ENCODE peak calls at places on chromosomes 11 and 22, in six cellular contexts. K is H9, C is cardiac muscle cell, L is PC-3, Q is testis, F is AG04450. Z is an unnamed sample.
A peak's percentile ranks its signal among the peaks of the same experiment; 100 is the strongest.

GRCh38 chr11:70755410-70756158 is 357.3 kb downstream of the CTTN start:
- DNase-seq in L (peak; percentile 85), C (peak; percentile 78), K (peak; percentile 91), Q (peak; percentile 83), F (peak; percentile 4), Z (peak; percentile 42)

GRCh38 chr11:27468209-27468608 is 4.4 kb downstream of the LGR4 start:
- DNase-seq in K (no peak), L (peak; percentile 80), C (peak; percentile 94), Q (no peak), F (no peak), Z (no peak)

GRCh38 chr11:25211635-25212251 is 714.9 kb downstream of the LUZP2 start:
- DNase-seq in C (no peak), K (no peak), L (peak; percentile 83), Q (no peak), F (no peak), Z (no peak)

GRCh38 chr22:26589367-26589844 is 526 bp downstream of the TPST2 start:
- DNase-seq in Q (peak; percentile 38), F (no peak), C (peak; percentile 24), K (no peak), L (peak; percentile 4), Z (no peak)

GRCh38 chr11:5367461-5368074 is 16.0 kb upstream of the OR51M1 start:
- DNase-seq in Q (no peak), L (no peak), F (peak; percentile 65), C (peak; percentile 64), K (no peak), Z (no peak)

GRCh38 chr11:1241706-1242105 is 18.8 kb downstream of the MUC5B start:
- DNase-seq in C (no peak), F (no peak), Q (no peak), K (no peak), L (no peak), Z (no peak)

GRCh38 chr11:117972589-117973445 is 13.4 kb upstream of the IL10RA start:
- DNase-seq in C (peak; percentile 10), Q (no peak), L (peak; percentile 37), F (no peak), K (no peak), Z (no peak)

GRCh38 chr11:12157241-12157661 is 46.9 kb downstream of the MICAL2 start:
- DNase-seq in F (no peak), Q (peak; percentile 14), L (peak; percentile 11), K (no peak), C (peak; percentile 78), Z (no peak)

GRCh38 chr22:37999640-38000272 is 15.4 kb upstream of the SOX10 start:
- DNase-seq in K (no peak), L (peak; percentile 83), Q (no peak), C (peak; percentile 69), F (no peak), Z (no peak)

GRCh38 chr11:100632970-100633452 is 54.1 kb upstream of the ARHGAP42 start:
- DNase-seq in F (no peak), K (no peak), C (peak; percentile 71), Q (peak; percentile 83), L (peak; percentile 10), Z (peak; percentile 23)

GRCh38 chr11:33970984-33971466 is 79.1 kb upstream of the LMO2 start:
- DNase-seq in F (peak; percentile 4), L (peak; percentile 69), Q (peak; percentile 75), C (peak; percentile 77), K (peak; percentile 51), Z (peak; percentile 34)

GRCh38 chr11:62461740-62462522 is 43.1 kb downstream of the SCGB1A1 start:
- DNase-seq in F (no peak), L (peak; percentile 88), Q (peak; percentile 31), C (peak; percentile 69), K (no peak), Z (no peak)

GRCh38 chr22:50244420-50245213 is at the start of gene TUBGCP6:
- DNase-seq in C (peak; percentile 95), K (peak; percentile 92), F (peak; percentile 59), Q (peak; percentile 98), L (peak; percentile 87), Z (peak; percentile 75)

GRCh38 chr11:8071616-8072581 is 9.1 kb upstream of the TUB start:
- DNase-seq in F (no peak), K (peak; percentile 38), C (no peak), L (no peak), Q (no peak), Z (no peak)

GRCh38 chr11:102115557-102115956 is 5.3 kb downstream of the YAP1 start:
- DNase-seq in L (peak; percentile 81), C (peak; percentile 53), K (no peak), Q (no peak), F (no peak), Z (no peak)

GRCh38 chr11:57274904-57275498 is 38.0 kb upstream of the APLNR start:
- DNase-seq in Q (no peak), K (no peak), C (no peak), F (no peak), L (no peak), Z (no peak)

GRCh38 chr11:24837112-24837511 is 340.3 kb downstream of the LUZP2 start:
- DNase-seq in L (peak; percentile 53), K (no peak), F (no peak), Q (no peak), C (no peak), Z (no peak)

GRCh38 chr11:122954455-122954854 is 27.2 kb downstream of the BSX start:
- DNase-seq in L (no peak), K (no peak), C (no peak), F (no peak), Q (no peak), Z (no peak)

GRCh38 chr22:23700706-23701105 is 9.9 kb downstream of the RGL4 start:
- DNase-seq in L (no peak), Q (peak; percentile 86), K (no peak), C (peak; percentile 17), F (no peak), Z (no peak)

GRCh38 chr11:131888230-131888826 is 517.9 kb downstream of the NTM start:
- DNase-seq in Q (no peak), F (peak; percentile 73), K (no peak), L (peak; percentile 90), C (peak; percentile 95), Z (no peak)

GRCh38 chr22:50672471-50673230 is at the start of gene SHANK3:
- DNase-seq in C (peak; percentile 21), L (no peak), K (no peak), F (no peak), Q (no peak), Z (no peak)

GRCh38 chr11:2093575-2094353 is 45.4 kb downstream of the IGF2 start:
- DNase-seq in C (peak; percentile 39), Q (peak; percentile 31), K (no peak), F (no peak), L (no peak), Z (no peak)

GRCh38 chr22:21450858-21451331 is 16.3 kb upstream of the TMEM191C start:
- DNase-seq in C (no peak), Q (peak; percentile 7), L (no peak), F (no peak), K (peak; percentile 3), Z (no peak)

GRCh38 chr22:48824673-48825651 is 1002.7 kb downstream of the BRD1 start:
- DNase-seq in F (no peak), L (no peak), C (no peak), K (no peak), Q (no peak), Z (no peak)

GRCh38 chr11:2164081-2164480 is 3.1 kb upstream of the INS start:
- DNase-seq in L (no peak), F (no peak), C (no peak), Q (no peak), K (no peak), Z (no peak)

GRCh38 chr11:18617688-18618340 is 16.3 kb downstream of the SPTY2D1 start:
- DNase-seq in Q (no peak), F (no peak), K (no peak), L (no peak), C (peak; percentile 61), Z (no peak)

GRCh38 chr22:49702068-49702397 is 125.6 kb downstream of the BRD1 start:
- DNase-seq in C (no peak), F (no peak), K (no peak), L (no peak), Q (no peak), Z (no peak)

GRCh38 chr11:119336744-119337469 is 2.6 kb downstream of the RNF26 start:
- DNase-seq in Q (no peak), F (no peak), K (no peak), C (no peak), L (no peak), Z (no peak)

GRCh38 chr11:23123766-23124165 is 263.5 kb upstream of the CCDC179 start:
- DNase-seq in C (peak; percentile 27), L (peak; percentile 56), K (no peak), Q (no peak), F (no peak), Z (no peak)

GRCh38 chr11:128717581-128717980 is 23.7 kb downstream of the FLI1 start:
- DNase-seq in K (no peak), C (no peak), L (no peak), Q (no peak), F (no peak), Z (no peak)
- H3K27ac ChIP-seq in K (no peak overlapping the region), C (no peak overlapping the region), L (no peak overlapping the region), Q (peak overlapping the region; percentile 69), F (no peak overlapping the region), Z (no peak overlapping the region)

GRCh38 chr22:19723165-19723989 is at the start of gene GP1BB:
- DNase-seq in K (peak; percentile 62), C (peak; percentile 32), L (peak; percentile 34), Q (no peak), F (no peak), Z (no peak)

GRCh38 chr22:19722915-19723164 is 499 bp upstream of the GP1BB start:
- DNase-seq in Q (no peak), L (no peak), F (no peak), K (no peak), C (no peak), Z (no peak)

GRCh38 chr22:19724927-19725661 is 1.8 kb downstream of the GP1BB start:
- DNase-seq in L (no peak), F (no peak), K (no peak), Q (no peak), C (no peak), Z (no peak)

GRCh38 chr22:19722175-19722914 is 994 bp upstream of the GP1BB start:
- DNase-seq in Q (no peak), L (no peak), C (no peak), F (no peak), K (peak; percentile 69), Z (no peak)

GRCh38 chr22:19723990-19724827 is 870 bp downstream of the GP1BB start:
- DNase-seq in Q (no peak), L (peak; percentile 61), C (peak; percentile 22), K (peak; percentile 79), F (no peak), Z (no peak)
- H3K27ac ChIP-seq in Q (no peak overlapping the region), L (no peak overlapping the region), C (peak overlapping the region; percentile 73), K (no peak overlapping the region), F (no peak overlapping the region), Z (no peak overlapping the region)

DNA sequence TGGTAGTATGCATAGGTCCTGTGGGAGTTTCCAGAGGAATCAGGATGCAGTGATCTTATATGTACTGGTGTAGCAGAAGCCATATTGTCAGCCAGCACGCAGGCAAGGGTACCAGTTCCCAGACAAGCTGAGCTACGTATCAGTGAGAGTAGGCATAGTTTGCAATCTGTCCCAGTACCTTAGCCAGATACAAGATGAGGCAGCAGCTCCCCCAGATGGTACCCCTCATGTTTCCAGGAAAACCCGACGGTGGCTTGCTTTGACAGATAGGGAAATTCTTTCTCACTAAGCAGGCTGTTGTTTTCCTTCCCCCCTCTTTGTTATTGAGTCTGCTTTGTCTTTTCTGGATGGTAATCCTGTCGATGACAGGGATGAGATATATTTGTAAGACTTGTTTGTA is 109.7 kb upstream of the RRM1 start:
- DNase-seq in K (peak; percentile 24), F (no peak), Q (no peak), C (peak; percentile 52), L (no peak), Z (no peak)
- H3K27ac ChIP-seq in K (no peak overlapping the region), F (no peak overlapping the region), Q (no peak overlapping the region), C (no peak overlapping the region), L (no peak overlapping the region), Z (no peak overlapping the region)

GRCh38 chr11:114260077-114260476 is 36.1 kb upstream of the NNMT start:
- DNase-seq in F (no peak), Q (no peak), K (no peak), L (no peak), C (no peak), Z (no peak)
- H3K27ac ChIP-seq in F (no peak overlapping the region), Q (peak overlapping the region; percentile 75), K (no peak overlapping the region), L (no peak overlapping the region), C (no peak overlapping the region), Z (no peak overlapping the region)